ENCODE peak calls at places on chromosomes 12 and 14, in six cellular contexts. L is cardiac fibroblast; C is activated B cell treated with CpG ODN at 0.5 μM for 24 hours; J is stimulated activated CD4-positive, alpha-beta T cell treated with anti-CD3 and anti-CD28 coated beads, Interleukin-2, amount 100 ng/mL, for 48 hours; V is glutamatergic neuron; A is CD8-positive, alpha-beta T cell. D is an unnamed sample.

GRCh38 chr12:90794212-90794611 is 160.8 kb downstream of the CCER1 start:
- DNase-seq in L (no peak), C (no peak), J (no peak), V (no peak), A (no peak), D (no peak)

GRCh38 chr12:74896186-74896585 is 313.5 kb downstream of the KCNC2 start:
- DNase-seq in L (no peak), C (no peak), J (no peak), V (no peak), A (no peak), D (no peak)

GRCh38 chr12:54497883-54498282 is 331 bp downstream of the NCKAP1L start:
- DNase-seq in L (no peak), C (no peak), J (no peak), V (no peak), A (no peak), D (no peak)

GRCh38 chr12:6775775-6776174 is 3.5 kb downstream of the LAG3 start:
- DNase-seq in L (no peak), C (no peak), J (no peak), V (no peak), A (no peak), D (no peak)

GRCh38 chr14:103132381-103133212 is 9.3 kb downstream of the TNFAIP2 start:
- DNase-seq in L (no peak), C (no peak), J (no peak), V (no peak), A (no peak), D (no peak)

GRCh38 chr12:73506611-73507010 is 1031.0 kb upstream of the ATXN7L3B start:
- DNase-seq in L (no peak), C (no peak), J (no peak), V (no peak), A (no peak), D (no peak)

GRCh38 chr12:30810918-30811317 is 56.2 kb upstream of the CAPRIN2 start:
- DNase-seq in L (no peak), C (no peak), J (no peak), V (no peak), A (no peak), D (no peak)

GRCh38 chr14:32847867-32848266 is 90.8 kb upstream of the NPAS3 start:
- DNase-seq in L (no peak), C (no peak), J (no peak), V (no peak), A (no peak), D (no peak)

GRCh38 chr12:1799068-1799881 is 21.1 kb upstream of the LRTM2 start:
- DNase-seq in L (no peak), C (no peak), J (no peak), V (no peak), A (no peak), D (no peak)

GRCh38 chr12:108846320-108846719 is 11.1 kb downstream of the SSH1 start:
- DNase-seq in L (peak; percentile 10), C (no peak), J (no peak), V (peak; percentile 69), A (no peak), D (no peak)

GRCh38 chr14:23654231-23654630 is 18.1 kb downstream of the DHRS2 start:
- DNase-seq in L (no peak), C (no peak), J (no peak), V (no peak), A (no peak), D (no peak)

GRCh38 chr12:69252033-69252432 is 12.7 kb downstream of the CPSF6 start:
- DNase-seq in L (no peak), C (no peak), J (no peak), V (no peak), A (no peak), D (no peak)

GRCh38 chr12:92403210-92404175 is 257.8 kb upstream of the BTG1 start:
- DNase-seq in L (no peak), C (no peak), J (peak; percentile 36), V (no peak), A (peak; percentile 25), D (no peak)

GRCh38 chr12:118750666-118751065 is 230.7 kb upstream of the SRRM4 start:
- DNase-seq in L (no peak), C (no peak), J (no peak), V (no peak), A (no peak), D (no peak)

GRCh38 chr14:81062816-81063215 is 107.4 kb downstream of the TSHR start:
- DNase-seq in L (peak; percentile 2), C (no peak), J (no peak), V (no peak), A (no peak), D (peak; percentile 13)

GRCh38 chr14:105924951-105925591 is 398.7 kb downstream of the TMEM121 start:
- DNase-seq in L (no peak), C (no peak), J (no peak), V (no peak), A (no peak), D (no peak)

GRCh38 chr14:68089146-68089715 is 269.7 kb downstream of the RAD51B start:
- DNase-seq in L (peak; percentile 85), C (no peak), J (no peak), V (no peak), A (no peak), D (no peak)

D was measured in iPS DF 6.9.